ENCODE peak calls at places on chromosomes 13 and 19, in four cellular contexts. One of them, this sample, is unnamed.

GRCh38 chr19:39406656-39407393 is at the start of gene ZFP36:
- DNase-seq in SK-N-SH: peak; percentile 94
- DNase-seq in K562: peak; percentile 75
- DNase-seq in GM12878: no peak
- DNase-seq in this sample: peak; percentile 70

GRCh38 chr19:5118026-5118425 is 149.1 kb downstream of the KDM4B start:
- DNase-seq in GM12878: no peak
- DNase-seq in K562: no peak
- DNase-seq in SK-N-SH: no peak
- DNase-seq in this sample: no peak

GRCh38 chr19:15210323-15210774 is 9.6 kb upstream of the NOTCH3 start:
- DNase-seq in SK-N-SH: no peak
- DNase-seq in K562: no peak
- DNase-seq in GM12878: no peak
- DNase-seq in this sample: peak; percentile 25

GRCh38 chr13:28449826-28450773 is 44.8 kb downstream of the FLT1 start:
- DNase-seq in SK-N-SH: no peak
- DNase-seq in GM12878: no peak
- DNase-seq in K562: no peak
- DNase-seq in this sample: no peak

GRCh38 chr19:48624791-48625723 is 5.8 kb downstream of the SPHK2 start:
- DNase-seq in GM12878: no peak
- DNase-seq in K562: no peak
- DNase-seq in SK-N-SH: no peak
- DNase-seq in this sample: no peak

GRCh38 chr19:23817519-23817918 is 58.8 kb upstream of the ZNF681 start:
- DNase-seq in SK-N-SH: peak; percentile 24
- DNase-seq in K562: peak; percentile 27
- DNase-seq in GM12878: no peak
- DNase-seq in this sample: peak; percentile 22

GRCh38 chr13:44388427-44388826 is 14.8 kb downstream of the SERP2 start:
- DNase-seq in GM12878: no peak
- DNase-seq in SK-N-SH: peak; percentile 47
- DNase-seq in K562: peak; percentile 27
- DNase-seq in this sample: peak; percentile 31

GRCh38 chr19:15291089-15291488 is 41.2 kb downstream of the BRD4 start:
- DNase-seq in K562: no peak
- DNase-seq in GM12878: no peak
- DNase-seq in SK-N-SH: no peak
- DNase-seq in this sample: no peak

GRCh38 chr13:42696191-42696590 is 85.2 kb upstream of the FAM216B start:
- DNase-seq in SK-N-SH: no peak
- DNase-seq in K562: no peak
- DNase-seq in GM12878: no peak
- DNase-seq in this sample: no peak

GRCh38 chr13:43232144-43232840 is 208.9 kb downstream of the DNAJC15 start:
- DNase-seq in GM12878: no peak
- DNase-seq in K562: no peak
- DNase-seq in SK-N-SH: no peak
- DNase-seq in this sample: no peak

GRCh38 chr13:113936566-113936965 is 37.3 kb downstream of the C13orf46 start:
- DNase-seq in K562: no peak
- DNase-seq in GM12878: no peak
- DNase-seq in SK-N-SH: no peak
- DNase-seq in this sample: no peak

GRCh38 chr19:46373573-46374359 is 26.9 kb downstream of the PPP5C start:
- DNase-seq in GM12878: no peak
- DNase-seq in SK-N-SH: peak; percentile 80
- DNase-seq in K562: no peak
- DNase-seq in this sample: no peak

GRCh38 chr19:18763674-18764590 is 27.2 kb downstream of the COMP start:
- DNase-seq in K562: peak; percentile 73
- DNase-seq in SK-N-SH: peak; percentile 88
- DNase-seq in GM12878: no peak
- DNase-seq in this sample: no peak

GRCh38 chr13:25701304-25701703 is 329.5 kb downstream of the ATP8A2 start:
- DNase-seq in SK-N-SH: no peak
- DNase-seq in GM12878: no peak
- DNase-seq in K562: no peak
- DNase-seq in this sample: no peak

GRCh38 chr13:73088332-73088935 is 29.6 kb downstream of the KLF5 start:
- DNase-seq in K562: no peak
- DNase-seq in GM12878: no peak
- DNase-seq in SK-N-SH: no peak
- DNase-seq in this sample: no peak

GRCh38 chr13:113833111-113833830 is 30.6 kb downstream of the GAS6 start:
- DNase-seq in SK-N-SH: no peak
- DNase-seq in K562: no peak
- DNase-seq in GM12878: no peak
- DNase-seq in this sample: no peak

GRCh38 chr19:34226036-34226435 is 28.3 kb upstream of the GARRE1 start:
- DNase-seq in K562: no peak
- DNase-seq in SK-N-SH: no peak
- DNase-seq in GM12878: no peak
- DNase-seq in this sample: no peak

GRCh38 chr13:34000955-34001354 is 183.0 kb downstream of the RFC3 start:
- DNase-seq in K562: no peak
- DNase-seq in SK-N-SH: no peak
- DNase-seq in GM12878: no peak
- DNase-seq in this sample: no peak

DNA sequence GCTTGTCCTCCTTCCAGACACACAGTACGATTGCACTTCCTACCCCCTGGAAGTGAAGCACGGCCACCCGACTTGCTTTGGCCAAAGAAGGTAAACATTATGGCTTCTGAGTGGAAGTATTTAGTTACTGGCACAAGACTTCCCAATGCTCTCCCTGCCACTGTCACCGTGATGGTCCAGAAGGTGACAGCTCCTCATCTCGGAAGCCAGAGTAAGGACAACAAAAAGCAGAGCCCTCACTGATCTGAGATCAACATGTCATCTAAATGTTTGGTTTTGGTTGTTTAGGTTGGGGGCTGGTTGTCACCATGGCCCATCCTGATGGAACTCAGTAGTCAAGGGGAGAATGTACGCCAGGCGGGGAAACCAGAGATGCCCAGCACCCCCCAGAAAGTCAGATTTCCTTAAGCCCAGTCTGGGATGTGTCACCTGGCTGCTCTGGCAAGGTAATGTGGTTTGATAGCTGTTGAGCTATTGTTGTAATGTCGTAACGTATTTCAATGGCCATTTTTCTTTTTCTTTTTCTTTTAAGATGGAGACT is 170.1 kb upstream of the ZNF536 start:
- DNase-seq in SK-N-SH: no peak
- DNase-seq in K562: no peak
- DNase-seq in GM12878: no peak
- DNase-seq in this sample: no peak
- TF ChIP-seq MXI1 in SK-N-SH: no peak
- TF ChIP-seq MXI1 in K562: no peak
- TF ChIP-seq MXI1 in GM12878: no peak
- TF ChIP-seq MXI1 in this sample: no peak

DNA sequence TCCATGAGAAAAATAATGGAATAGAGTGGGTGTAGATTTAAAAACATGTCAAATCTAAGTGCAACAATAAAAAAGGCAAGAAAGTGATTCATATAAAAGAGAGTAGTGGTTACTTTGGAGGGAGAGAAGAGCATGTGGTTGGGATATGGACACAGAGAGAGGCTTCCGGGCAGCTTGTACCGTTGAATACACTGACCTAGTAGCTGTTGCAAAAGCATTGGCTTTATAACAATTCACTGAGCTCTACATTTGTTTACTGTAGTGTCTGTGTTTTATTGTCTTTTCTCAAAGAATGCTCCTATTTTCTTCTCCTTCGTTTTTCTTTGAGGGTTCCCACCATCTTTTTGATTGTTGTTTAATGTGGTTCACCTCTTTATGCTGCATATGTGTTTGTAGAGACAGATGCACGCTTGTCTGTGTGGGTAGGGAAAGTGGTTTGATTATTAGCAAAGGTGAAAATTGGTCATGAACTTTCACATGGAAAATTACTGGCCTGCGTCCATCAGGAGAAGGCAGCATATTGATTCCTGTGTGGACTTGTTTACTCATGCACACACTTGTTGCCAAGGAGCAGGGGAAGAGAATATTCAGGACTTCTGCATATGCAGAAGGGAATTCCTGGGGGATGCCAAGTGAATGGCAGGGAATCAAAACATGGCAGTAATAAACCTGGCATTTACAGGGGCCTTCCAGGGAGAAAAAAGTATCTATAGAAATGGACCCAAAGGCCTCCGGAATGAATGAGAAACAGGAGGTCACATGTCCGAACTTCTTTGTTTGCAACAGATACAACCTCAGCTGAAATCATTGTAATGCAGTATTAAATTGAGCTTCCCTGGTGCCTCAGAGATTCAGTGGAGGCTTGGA is 30.0 kb upstream of the IRS2 start:
- DNase-seq in K562: no peak
- DNase-seq in GM12878: no peak
- DNase-seq in SK-N-SH: no peak
- DNase-seq in this sample: no peak
- TF ChIP-seq TAF1 in K562: no peak
- TF ChIP-seq TAF1 in GM12878: no peak
- TF ChIP-seq TAF1 in SK-N-SH: no peak
- TF ChIP-seq TAF1 in this sample: no peak

GRCh38 chr13:40315416-40316064 is 350.9 kb downstream of the FOXO1 start:
- DNase-seq in K562: no peak
- DNase-seq in SK-N-SH: no peak
- DNase-seq in GM12878: no peak
- DNase-seq in this sample: no peak
- TF ChIP-seq MXI1 in K562: no peak
- TF ChIP-seq MXI1 in SK-N-SH: no peak
- TF ChIP-seq MXI1 in GM12878: no peak
- TF ChIP-seq MXI1 in this sample: no peak

DNA sequence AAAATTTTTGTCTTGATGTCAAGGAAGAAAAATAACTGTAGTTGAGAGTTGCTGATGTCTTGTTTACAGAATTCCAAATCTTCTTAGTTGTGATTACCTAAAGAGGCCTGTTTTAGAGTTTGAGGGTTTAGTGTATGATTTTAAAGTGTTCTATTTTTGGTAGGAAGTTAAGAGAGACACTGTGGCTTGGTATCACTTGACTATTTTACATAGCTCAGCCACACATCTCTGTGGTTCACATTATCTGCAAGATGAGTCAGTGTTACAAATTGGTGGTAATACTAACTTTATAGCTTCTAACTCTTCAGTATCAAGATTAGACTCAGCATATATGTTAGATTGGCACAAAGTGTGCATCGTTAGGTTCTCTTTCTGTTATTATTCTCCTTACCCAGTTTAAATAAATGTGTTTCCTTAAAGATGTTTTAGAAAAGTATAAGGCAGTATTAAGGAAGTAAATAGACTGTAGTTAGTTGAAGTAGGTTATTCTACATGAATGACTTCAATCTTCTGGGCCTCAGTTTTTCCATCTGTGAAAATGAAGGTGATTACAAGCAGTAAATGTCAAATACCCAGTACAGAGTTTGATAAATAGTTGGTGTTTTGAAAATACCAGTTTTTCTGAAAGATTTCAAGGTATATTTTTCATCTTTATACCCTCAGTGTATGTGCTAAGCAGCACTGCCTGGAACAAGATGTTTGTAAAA is 33.4 kb downstream of the COG6 start:
- DNase-seq in SK-N-SH: no peak
- DNase-seq in GM12878: peak; percentile 9
- DNase-seq in K562: no peak
- DNase-seq in this sample: no peak
- TF ChIP-seq TAF1 in SK-N-SH: no peak
- TF ChIP-seq TAF1 in GM12878: no peak
- TF ChIP-seq TAF1 in K562: no peak
- TF ChIP-seq TAF1 in this sample: no peak

DNA sequence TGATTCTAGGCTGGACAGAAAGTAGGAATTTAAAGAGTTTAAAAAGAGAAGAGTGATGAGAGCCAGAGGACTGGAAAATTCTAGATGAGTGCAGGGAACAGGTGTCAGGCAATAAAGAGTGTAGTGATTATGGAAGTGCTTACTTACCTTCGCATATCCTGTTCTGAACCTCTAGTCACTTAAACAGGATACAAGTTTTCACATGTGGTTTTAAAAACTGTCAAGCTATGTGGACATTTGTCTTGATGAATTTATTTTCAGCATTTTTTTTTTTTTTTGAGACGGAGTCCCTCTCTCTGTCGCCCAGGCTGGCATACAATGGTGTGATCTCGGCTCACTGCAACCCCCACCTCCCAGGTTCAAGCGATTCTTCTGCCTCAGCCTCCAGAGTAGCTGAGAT is 34.3 kb upstream of the IL17D start:
- DNase-seq in GM12878: peak; percentile 1
- DNase-seq in SK-N-SH: no peak
- DNase-seq in K562: no peak
- DNase-seq in this sample: no peak
- TF ChIP-seq MXI1 in GM12878: no peak
- TF ChIP-seq MXI1 in SK-N-SH: no peak
- TF ChIP-seq MXI1 in K562: no peak
- TF ChIP-seq MXI1 in this sample: no peak

DNA sequence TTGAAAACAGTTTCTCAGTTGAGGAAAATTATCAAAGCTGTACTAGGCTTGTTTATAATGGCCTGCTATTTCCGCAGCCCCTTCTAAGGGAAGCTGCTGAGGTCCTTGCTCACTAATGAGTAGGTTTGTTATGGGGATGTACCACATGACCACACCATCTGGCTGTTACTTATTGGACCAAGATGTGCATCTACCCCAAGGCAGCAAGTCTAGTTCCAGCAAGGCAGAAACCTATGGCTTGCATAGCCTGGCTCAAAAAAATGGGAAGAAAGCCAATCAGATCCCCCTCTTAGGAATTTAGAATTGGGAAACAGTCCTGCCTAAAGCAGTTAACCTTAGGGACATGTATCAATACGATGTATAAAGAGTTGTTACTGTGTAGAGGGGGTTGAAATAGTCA is 186.5 kb upstream of the SPRY2 start:
- DNase-seq in K562: peak; percentile 25
- DNase-seq in SK-N-SH: peak; percentile 46
- DNase-seq in GM12878: no peak
- DNase-seq in this sample: no peak
- TF ChIP-seq TAF1 in K562: no peak
- TF ChIP-seq TAF1 in SK-N-SH: no peak
- TF ChIP-seq TAF1 in GM12878: no peak
- TF ChIP-seq TAF1 in this sample: no peak